ENCODE peak calls at places on chromosome 20, in four cellular contexts. C is HepG2, B is GM12878, L is K562. X is an unnamed sample.
A peak's percentile ranks its signal among the peaks of the same experiment; 100 is the strongest.

GRCh38 chr20:49768204-49769124 is 44.2 kb upstream of the SLC9A8 start:
- DNase-seq in C (peak; percentile 100), B (peak; percentile 31), L (no peak), X (peak; percentile 98)

GRCh38 chr20:47178851-47179250 is 177.6 kb downstream of the ZMYND8 start:
- DNase-seq in C (no peak), B (no peak), L (no peak), X (no peak)

GRCh38 chr20:36483919-36484808 is 57.2 kb upstream of the MYL9 start:
- DNase-seq in C (no peak), B (no peak), L (no peak), X (no peak)

GRCh38 chr20:58623579-58624473 is 27.3 kb upstream of the STX16 start:
- DNase-seq in C (peak; percentile 68), B (no peak), L (peak; percentile 89), X (peak; percentile 86)

GRCh38 chr20:10769700-10770099 is 95.9 kb upstream of the JAG1 start:
- DNase-seq in C (no peak), B (no peak), L (no peak), X (no peak)

GRCh38 chr20:63562461-63563185 is 8.7 kb downstream of the FNDC11 start:
- DNase-seq in C (no peak), B (no peak), L (no peak), X (no peak)

GRCh38 chr20:63355781-63356295 is 5.3 kb downstream of the CHRNA4 start:
- DNase-seq in C (no peak), B (no peak), L (no peak), X (no peak)

GRCh38 chr20:23725102-23725501 is 25.6 kb downstream of the CST1 start:
- DNase-seq in C (no peak), B (no peak), L (no peak), X (no peak)

GRCh38 chr20:11912013-11912663 is 5.6 kb upstream of the BTBD3 start:
- DNase-seq in C (peak; percentile 30), B (no peak), L (no peak), X (peak; percentile 24)

GRCh38 chr20:46694484-46694883 is 5.2 kb upstream of the TP53RK start:
- DNase-seq in C (no peak), B (peak; percentile 27), L (peak; percentile 39), X (no peak)

GRCh38 chr20:39936401-39936800 is 752.6 kb downstream of the MAFB start:
- DNase-seq in C (no peak), B (no peak), L (no peak), X (no peak)

GRCh38 chr20:19683168-19683567 is 74.9 kb upstream of the RIN2 start:
- DNase-seq in C (no peak), B (no peak), L (no peak), X (no peak)

GRCh38 chr20:3753098-3753497 is 14.5 kb downstream of the ADISSP start:
- DNase-seq in C (peak; percentile 71), B (no peak), L (peak; percentile 46), X (peak; percentile 89)
- TF ChIP-seq BHLHE40 in C (no peak), B (no peak), L (no peak), X (no peak)

DNA sequence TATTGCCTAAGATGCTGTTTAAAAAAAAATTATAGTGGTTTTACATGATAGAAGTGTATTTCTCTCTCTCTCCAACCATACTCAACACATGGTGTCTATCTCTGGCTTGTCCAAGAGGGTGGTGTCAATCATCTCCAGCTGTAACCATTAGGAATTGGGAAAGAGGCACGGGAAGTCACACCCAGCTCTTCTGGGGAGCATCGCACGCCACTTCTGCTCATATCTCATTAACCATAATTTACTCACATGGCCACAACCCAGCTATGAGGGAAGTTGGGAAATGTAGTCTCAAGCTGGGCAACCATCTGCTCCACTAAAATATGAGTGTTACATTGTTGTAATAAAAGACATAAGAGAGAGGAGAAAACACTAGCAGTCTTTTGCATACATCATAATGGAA is 30.4 kb upstream of the TSHZ2 start:
- DNase-seq in C (no peak), B (no peak), L (no peak), X (no peak)
- TF ChIP-seq MYC in C (no peak), B (no peak), L (no peak), X (no peak)

GRCh38 chr20:6765469-6766058 is 1.9 kb upstream of the BMP2 start:
- DNase-seq in C (peak; percentile 77), B (no peak), L (peak; percentile 6), X (peak; percentile 71)
- TF ChIP-seq CTCF in C (peak; percentile 51), B (peak; percentile 36), L (no peak), X (peak; percentile 83)

DNA sequence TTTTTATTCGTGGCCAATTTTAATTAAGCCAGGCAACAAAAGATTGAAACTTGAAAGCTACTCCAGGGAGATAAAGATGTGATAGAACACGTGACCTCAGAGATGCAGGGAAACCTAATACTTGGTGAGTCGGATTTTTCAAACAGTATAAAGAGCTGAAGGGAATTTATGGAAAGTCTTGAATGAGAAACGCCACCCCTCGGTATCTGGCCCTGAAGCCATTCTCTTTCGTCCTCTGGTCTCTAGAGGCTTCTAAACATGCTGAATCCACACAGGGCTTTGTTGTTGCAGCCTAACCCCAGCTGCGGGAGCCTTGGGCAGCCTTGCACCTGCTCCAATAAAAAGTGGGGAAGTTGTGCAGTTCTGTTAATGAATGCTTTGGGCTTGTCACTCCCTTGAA is 8.4 kb downstream of the BMP7 start:
- DNase-seq in C (no peak), B (no peak), L (no peak), X (no peak)
- TF ChIP-seq BHLHE40 in C (no peak), B (no peak), L (no peak), X (no peak)

GRCh38 chr20:8330785-8331699 is 199.0 kb downstream of the PLCB1 start:
- DNase-seq in C (peak; percentile 94), B (no peak), L (no peak), X (no peak)
- TF ChIP-seq MYC in C (no peak), B (no peak), L (no peak), X (no peak)

DNA sequence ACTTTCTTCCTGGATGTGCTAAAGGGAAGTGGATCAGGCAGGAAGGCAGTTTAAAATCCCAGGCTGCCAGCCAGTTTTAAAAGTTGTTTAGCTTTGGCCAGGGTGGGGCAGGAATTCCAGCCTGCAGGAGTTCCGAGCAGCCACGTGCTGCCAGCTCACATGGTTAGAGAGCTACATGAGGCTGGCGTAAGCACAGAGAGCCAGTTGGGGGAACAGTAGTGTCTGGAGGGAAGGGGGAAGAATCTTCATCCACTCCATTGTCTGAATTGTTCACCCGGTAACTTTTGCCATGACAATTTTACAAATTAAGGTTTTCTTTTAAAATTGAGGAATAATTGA is 12.0 kb downstream of the CDC25B start:
- DNase-seq in C (peak; percentile 61), B (no peak), L (no peak), X (peak; percentile 97)
- TF ChIP-seq CTCF in C (no peak), B (no peak), L (no peak), X (no peak)

X was measured in A549.